ENCODE peak calls at places on chromosome 9, in seven cellular contexts. O is transverse colon, V is vagina, X is A549, E is heart left ventricle, J is testis, Y is IMR-90. S is an unnamed sample. For H3K4me1, the result is how much of the 10 kb centered on the place peaks cover.

GRCh38 chr9:99513441-99514112 is 291.5 kb downstream of the SEC61B start:
- DNase-seq in O (no peak), V (no peak), X (no peak), E (no peak), J (no peak), Y (no peak), S (no peak)

GRCh38 chr9:3467593-3468219 is 58.1 kb downstream of the RFX3 start:
- DNase-seq in O (peak), V (no peak), X (peak), E (peak), J (peak), Y (peak), S (peak)

GRCh38 chr9:122248448-122248865 is 16.2 kb downstream of the RBM18 start:
- DNase-seq in O (no peak), V (no peak), X (no peak), E (no peak), J (no peak), Y (no peak), S (no peak)

GRCh38 chr9:107566596-107566995 is 77.0 kb upstream of the KLF4 start:
- DNase-seq in O (no peak), V (no peak), X (no peak), E (no peak), J (no peak), Y (peak), S (no peak)

GRCh38 chr9:130518943-130519772 is 60.2 kb upstream of the FUBP3 start:
- DNase-seq in O (no peak), V (no peak), X (no peak), E (no peak), J (no peak), Y (no peak), S (no peak)

GRCh38 chr9:73643379-73644013 is 491.8 kb downstream of the ANXA1 start:
- DNase-seq in O (no peak), V (no peak), X (peak), E (no peak), J (no peak), Y (no peak), S (no peak)

GRCh38 chr9:120856700-120857099 is 14.0 kb upstream of the PSMD5 start:
- DNase-seq in O (peak), V (no peak), X (no peak), E (no peak), J (no peak), Y (no peak), S (peak)

GRCh38 chr9:77647659-77648457 is at the start of gene GNA14:
- DNase-seq in O (peak), V (no peak), X (no peak), E (no peak), J (peak), Y (no peak), S (peak)

GRCh38 chr9:115691686-115692085 is 461.9 kb upstream of the PAPPA start:
- DNase-seq in O (no peak), V (no peak), X (no peak), E (no peak), J (no peak), Y (peak), S (no peak)

GRCh38 chr9:138006576-138007233 is 129.1 kb downstream of the CACNA1B start:
- DNase-seq in O (no peak), V (no peak), X (no peak), E (no peak), J (peak), Y (no peak), S (no peak)

GRCh38 chr9:126615251-126615790 is 1.6 kb downstream of the LMX1B start:
- DNase-seq in O (peak), V (no peak), X (no peak), E (no peak), J (no peak), Y (peak), S (peak)

GRCh38 chr9:85740821-85741111 is 988 bp downstream of the AGTPBP1 start:
- DNase-seq in O (no peak), V (no peak), X (no peak), E (no peak), J (no peak), Y (peak), S (no peak)

GRCh38 chr9:72394061-72394460 is 29.1 kb upstream of the ZFAND5 start:
- DNase-seq in O (no peak), V (no peak), X (no peak), E (no peak), J (no peak), Y (no peak), S (no peak)

GRCh38 chr9:76441551-76442322 is 17.2 kb upstream of the GCNT1 start:
- DNase-seq in O (no peak), V (no peak), X (no peak), E (no peak), J (no peak), Y (peak), S (no peak)

GRCh38 chr9:27179245-27179870 is 70.3 kb downstream of the TEK start:
- DNase-seq in O (no peak), V (no peak), X (no peak), E (no peak), J (no peak), Y (peak), S (no peak)

GRCh38 chr9:82604947-82605656 is 457.8 kb downstream of the RASEF start:
- DNase-seq in O (no peak), V (no peak), X (no peak), E (peak), J (peak), Y (peak), S (peak)

GRCh38 chr9:87885484-87886189 is 3.0 kb downstream of the SPATA31E1 start:
- DNase-seq in O (no peak), V (peak), X (no peak), E (no peak), J (no peak), Y (no peak), S (no peak)

GRCh38 chr9:124297553-124297905 is 39.8 kb downstream of the NEK6 start:
- DNase-seq in O (peak), V (no peak), X (peak), E (peak), J (peak), Y (peak), S (peak)

GRCh38 chr9:4547016-4547415 is 56.7 kb downstream of the SLC1A1 start:
- DNase-seq in O (no peak), V (no peak), X (no peak), E (no peak), J (no peak), Y (peak), S (no peak)

GRCh38 chr9:18296702-18297531 is 177.0 kb upstream of the ADAMTSL1 start:
- DNase-seq in O (no peak), V (no peak), X (no peak), E (no peak), J (no peak), Y (peak), S (no peak)

GRCh38 chr9:89311346-89312153 is 555 bp downstream of the CKS2 start:
- DNase-seq in O (peak), V (no peak), X (no peak), E (no peak), J (peak), Y (no peak), S (no peak)

GRCh38 chr9:107588393-107588792 is 98.8 kb upstream of the KLF4 start:
- DNase-seq in O (peak), V (no peak), X (no peak), E (no peak), J (no peak), Y (no peak), S (no peak)

GRCh38 chr9:130267930-130268329 is 2.4 kb downstream of the HMCN2 start:
- DNase-seq in O (no peak), V (no peak), X (no peak), E (no peak), J (no peak), Y (no peak), S (no peak)

GRCh38 chr9:38393128-38393809 is 767 bp downstream of the ALDH1B1 start:
- DNase-seq in O (no peak), V (no peak), X (no peak), E (no peak), J (no peak), Y (no peak), S (no peak)

GRCh38 chr9:72871685-72872084 is 81.2 kb downstream of the ALDH1A1 start:
- DNase-seq in O (no peak), V (no peak), X (peak), E (no peak), J (no peak), Y (peak), S (no peak)

GRCh38 chr9:95204310-95204709 is 113.2 kb downstream of the FANCC start:
- DNase-seq in O (no peak), V (no peak), X (no peak), E (no peak), J (no peak), Y (no peak), S (no peak)

GRCh38 chr9:88400021-88400420 is 11.8 kb downstream of the SPIN1 start:
- DNase-seq in O (no peak), V (no peak), X (no peak), E (no peak), J (no peak), Y (peak), S (no peak)

GRCh38 chr9:706606-707451 is 134.7 kb upstream of the DMRT1 start:
- DNase-seq in O (peak), V (no peak), X (no peak), E (peak), J (peak), Y (peak), S (peak)
- TF ChIP-seq POLR2A in O (peak), V (peak), X (no peak), E (no peak), J (no peak), Y (no peak), S (peak)

GRCh38 chr9:36780186-36780585 is 207.5 kb downstream of the MELK start:
- DNase-seq in O (no peak), V (no peak), X (no peak), E (no peak), J (no peak), Y (no peak), S (no peak)
- H3K4me3 ChIP-seq in O (no peak), V (peak), X (no peak), E (peak), J (peak), Y (no peak), S (no peak)

GRCh38 chr9:15505927-15506326 is 4.8 kb downstream of the PSIP1 start:
- DNase-seq in O (no peak), V (no peak), X (no peak), E (no peak), J (no peak), Y (no peak), S (no peak)
- H3K4me1 ChIP-seq in O (under half), V (under half), X (under half), E (under half), J (under half), Y (under half), S (under half)

GRCh38 chr9:128828719-128829452 is 708 bp downstream of the SPOUT1 start:
- DNase-seq in O (no peak), V (no peak), X (no peak), E (no peak), J (no peak), Y (no peak), S (no peak)

GRCh38 chr9:128828267-128828666 is 1.3 kb downstream of the SPOUT1 start:
- DNase-seq in O (no peak), V (no peak), X (no peak), E (no peak), J (no peak), Y (no peak), S (no peak)

GRCh38 chr9:128833696-128834095 is 4.1 kb upstream of the SPOUT1 start:
- DNase-seq in O (no peak), V (no peak), X (no peak), E (no peak), J (no peak), Y (no peak), S (no peak)

GRCh38 chr9:128825923-128826702 is 3.5 kb downstream of the SPOUT1 start:
- DNase-seq in O (no peak), V (no peak), X (peak), E (no peak), J (no peak), Y (no peak), S (no peak)

GRCh38 chr9:128829477-128830251 is at the start of gene SPOUT1:
- DNase-seq in O (peak), V (peak), X (peak), E (peak), J (peak), Y (peak), S (peak)
- TF ChIP-seq POLR2A in O (peak), V (peak), X (peak), E (no peak), J (no peak), Y (peak), S (peak)

GRCh38 chr9:136916330-136917184 is 28.0 kb downstream of the FBXW5 start:
- DNase-seq in O (no peak), V (no peak), X (no peak), E (no peak), J (no peak), Y (no peak), S (no peak)
- H3K4me3 ChIP-seq in O (no peak), V (no peak), X (no peak), E (no peak), J (no peak), Y (no peak), S (no peak)